ENCODE peak calls at places on chromosomes 7 and 10, in eight cellular contexts. Q is lung microvascular endothelial cell, I is iris pigment epithelial cell, C is NCI-H524 treated with DMSO at 0.1 percent for 48 hours, X is retina, A is adrenal gland, B is nephron progenitor cell, P is HS-5. F is an unnamed sample.

GRCh38 chr10:82880776-82881175 is 1005.8 kb downstream of the NRG3 start:
- DNase-seq in P (no peak), X (peak; percentile 26), C (no peak), A (no peak), B (no peak), I (no peak), Q (no peak), F (no peak)

GRCh38 chr7:113582471-113582870 is 336.3 kb downstream of the PPP1R3A start:
- DNase-seq in X (no peak), A (no peak), B (no peak), P (peak; percentile 15), Q (no peak), I (peak; percentile 35), C (no peak), F (no peak)

GRCh38 chr10:3532644-3533043 is 252.4 kb downstream of the KLF6 start:
- DNase-seq in I (no peak), A (no peak), X (no peak), P (no peak), Q (no peak), C (no peak), B (no peak), F (no peak)

GRCh38 chr10:51733061-51733460 is 33.7 kb upstream of the CSTF2T start:
- DNase-seq in X (no peak), B (no peak), A (no peak), Q (no peak), P (peak; percentile 42), C (no peak), I (peak; percentile 7), F (no peak)

GRCh38 chr10:133166828-133167692 is 7.0 kb downstream of the KNDC1 start:
- DNase-seq in Q (no peak), I (no peak), C (no peak), B (no peak), P (no peak), A (no peak), X (no peak), F (no peak)

GRCh38 chr7:29839302-29839701 is 33.0 kb downstream of the WIPF3 start:
- DNase-seq in P (peak; percentile 28), Q (no peak), X (no peak), I (peak; percentile 70), C (no peak), B (no peak), A (peak; percentile 35), F (peak; percentile 23)

GRCh38 chr7:139620676-139621344 is 97.3 kb downstream of the CLEC2L start:
- DNase-seq in C (no peak), Q (peak; percentile 44), B (peak; percentile 62), P (no peak), I (peak; percentile 28), A (peak; percentile 31), X (no peak), F (peak; percentile 55)

GRCh38 chr10:49538381-49539319 is at the start of gene ERCC6:
- DNase-seq in C (peak; percentile 56), X (peak; percentile 96), A (peak; percentile 98), P (peak; percentile 83), Q (peak; percentile 98), I (peak; percentile 99), B (peak; percentile 97), F (peak; percentile 99)

GRCh38 chr7:99953649-99954048 is 22.2 kb downstream of the AZGP1 start:
- DNase-seq in Q (no peak), B (no peak), I (peak; percentile 47), A (peak; percentile 72), X (no peak), P (no peak), C (no peak), F (peak; percentile 84)

GRCh38 chr10:17756557-17757208 is 4.7 kb downstream of the TMEM236 start:
- DNase-seq in Q (peak; percentile 93), X (no peak), I (peak; percentile 20), A (no peak), B (no peak), C (no peak), P (no peak), F (peak; percentile 18)

GRCh38 chr7:27112960-27113949 is 10.8 kb upstream of the HOXA2 start:
- DNase-seq in P (no peak), C (no peak), B (peak; percentile 83), Q (peak; percentile 77), A (peak; percentile 88), X (peak; percentile 71), I (no peak), F (no peak)

GRCh38 chr7:26100940-26101339 is 51.1 kb upstream of the NFE2L3 start:
- DNase-seq in C (no peak), P (no peak), A (peak; percentile 33), Q (no peak), B (peak; percentile 41), I (no peak), X (no peak), F (no peak)

GRCh38 chr10:34406463-34407138 is 408.5 kb downstream of the PARD3 start:
- DNase-seq in Q (no peak), A (no peak), I (no peak), B (no peak), P (no peak), C (no peak), X (no peak), F (no peak)

GRCh38 chr7:101853684-101854083 is 36.3 kb downstream of the CUX1 start:
- DNase-seq in B (no peak), A (no peak), I (no peak), P (no peak), C (no peak), Q (no peak), X (no peak), F (no peak)

GRCh38 chr10:11411926-11412545 is 199.4 kb downstream of the USP6NL start:
- DNase-seq in P (no peak), A (no peak), B (no peak), X (no peak), I (no peak), Q (no peak), C (no peak), F (no peak)

GRCh38 chr7:84336303-84336702 is 141.7 kb upstream of the SEMA3A start:
- DNase-seq in X (no peak), B (no peak), A (no peak), C (no peak), Q (peak; percentile 1), I (peak; percentile 89), P (no peak), F (no peak)

F was measured in T47D.